ENCODE peak calls at places on chromosomes 16 and 17, in seven cellular contexts. One of them, this sample, is unnamed. For H3K27me3 and H3K4me1, the result is how much of the 10 kb centered on the place peaks cover.

GRCh38 chr17:64343833-64344637 is 46.6 kb downstream of the PECAM1 start:
- DNase-seq in upper lobe of right lung: peak
- DNase-seq in cardiac muscle cell: no peak
- DNase-seq in GM23338: peak
- DNase-seq in neural progenitor cell: peak
- DNase-seq in tibial nerve: peak
- DNase-seq in stomach: peak
- DNase-seq in this sample: peak

GRCh38 chr17:4978720-4979119 is 8.8 kb downstream of the CAMTA2 start:
- DNase-seq in upper lobe of right lung: no peak
- DNase-seq in cardiac muscle cell: no peak
- DNase-seq in GM23338: no peak
- DNase-seq in neural progenitor cell: no peak
- DNase-seq in tibial nerve: no peak
- DNase-seq in stomach: no peak
- DNase-seq in this sample: no peak

GRCh38 chr17:19317359-19318095 is 45.0 kb downstream of the B9D1 start:
- DNase-seq in upper lobe of right lung: peak
- DNase-seq in cardiac muscle cell: peak
- DNase-seq in GM23338: peak
- DNase-seq in neural progenitor cell: peak
- DNase-seq in tibial nerve: peak
- DNase-seq in stomach: peak
- DNase-seq in this sample: peak

GRCh38 chr17:61054430-61054829 is 345.2 kb upstream of the TBX2 start:
- DNase-seq in upper lobe of right lung: no peak
- DNase-seq in cardiac muscle cell: no peak
- DNase-seq in GM23338: no peak
- DNase-seq in neural progenitor cell: no peak
- DNase-seq in tibial nerve: no peak
- DNase-seq in stomach: no peak
- DNase-seq in this sample: no peak

GRCh38 chr17:46984892-46985291 is 5.8 kb upstream of the RPRML start:
- DNase-seq in upper lobe of right lung: no peak
- DNase-seq in cardiac muscle cell: no peak
- DNase-seq in GM23338: no peak
- DNase-seq in neural progenitor cell: no peak
- DNase-seq in tibial nerve: no peak
- DNase-seq in stomach: peak
- DNase-seq in this sample: no peak

GRCh38 chr16:88881090-88881580 is 14.7 kb upstream of the PABPN1L start:
- DNase-seq in upper lobe of right lung: no peak
- DNase-seq in cardiac muscle cell: no peak
- DNase-seq in GM23338: peak
- DNase-seq in neural progenitor cell: no peak
- DNase-seq in tibial nerve: no peak
- DNase-seq in stomach: peak
- DNase-seq in this sample: no peak

GRCh38 chr16:81556715-81557284 is 112.2 kb downstream of the CMIP start:
- DNase-seq in upper lobe of right lung: no peak
- DNase-seq in cardiac muscle cell: no peak
- DNase-seq in GM23338: no peak
- DNase-seq in neural progenitor cell: no peak
- DNase-seq in tibial nerve: no peak
- DNase-seq in stomach: no peak
- DNase-seq in this sample: no peak

GRCh38 chr17:45824475-45824874 is 20.2 kb upstream of the SPPL2C start:
- DNase-seq in upper lobe of right lung: no peak
- DNase-seq in cardiac muscle cell: no peak
- DNase-seq in GM23338: peak
- DNase-seq in neural progenitor cell: no peak
- DNase-seq in tibial nerve: no peak
- DNase-seq in stomach: no peak
- DNase-seq in this sample: no peak

GRCh38 chr17:3385869-3386816 is at the start of gene OR3A2:
- DNase-seq in upper lobe of right lung: no peak
- DNase-seq in cardiac muscle cell: no peak
- DNase-seq in GM23338: peak
- DNase-seq in neural progenitor cell: peak
- DNase-seq in tibial nerve: no peak
- DNase-seq in stomach: no peak
- DNase-seq in this sample: no peak

GRCh38 chr17:47325176-47325575 is 1.4 kb downstream of the EFCAB13 start:
- DNase-seq in upper lobe of right lung: no peak
- DNase-seq in cardiac muscle cell: no peak
- DNase-seq in GM23338: no peak
- DNase-seq in neural progenitor cell: no peak
- DNase-seq in tibial nerve: no peak
- DNase-seq in stomach: no peak
- DNase-seq in this sample: no peak

GRCh38 chr16:5875416-5875815 is 777.8 kb upstream of the EEF2KMT start:
- DNase-seq in upper lobe of right lung: no peak
- DNase-seq in cardiac muscle cell: no peak
- DNase-seq in GM23338: no peak
- DNase-seq in neural progenitor cell: no peak
- DNase-seq in tibial nerve: no peak
- DNase-seq in stomach: no peak
- DNase-seq in this sample: no peak

DNA sequence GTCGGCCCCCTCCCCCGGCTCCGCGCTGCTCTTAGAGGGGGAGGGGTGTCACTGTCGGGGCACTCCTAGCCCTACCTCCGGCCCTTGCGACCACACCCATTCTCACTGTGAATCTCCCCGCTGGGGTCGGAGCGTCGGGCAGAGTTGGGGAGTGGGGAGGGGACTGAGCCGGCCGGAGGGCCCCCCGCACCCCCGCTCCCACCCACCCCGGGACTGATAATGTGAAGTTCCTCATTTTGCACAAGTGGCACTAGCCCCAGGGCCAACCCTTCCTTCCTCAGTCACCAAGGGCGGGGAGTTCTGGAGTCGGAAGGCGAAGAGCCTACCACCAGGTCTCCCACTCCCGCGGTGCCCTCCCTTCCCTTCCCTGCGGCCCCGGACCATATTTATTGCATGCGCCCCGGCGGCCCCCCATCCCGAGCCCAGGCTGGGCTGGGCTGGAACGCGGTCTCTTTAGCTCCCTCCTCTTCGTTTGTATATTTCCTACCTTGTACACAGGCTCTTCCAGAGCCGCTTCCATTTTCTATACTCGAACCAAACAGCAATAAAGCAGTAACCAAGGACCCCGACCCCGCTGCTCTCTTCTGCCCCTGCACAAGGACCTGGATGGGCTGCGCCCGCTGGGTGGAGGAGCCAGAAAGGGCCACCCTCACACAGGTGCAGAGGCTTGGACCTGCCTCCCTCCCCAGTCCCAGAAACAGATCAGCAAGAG is 4.4 kb downstream of the HIC1 start:
- DNase-seq in upper lobe of right lung: no peak
- DNase-seq in cardiac muscle cell: no peak
- DNase-seq in GM23338: peak
- DNase-seq in neural progenitor cell: no peak
- DNase-seq in tibial nerve: no peak
- DNase-seq in stomach: no peak
- DNase-seq in this sample: no peak
- H3K27me3 ChIP-seq in upper lobe of right lung: under half
- H3K27me3 ChIP-seq in cardiac muscle cell: half or more
- H3K27me3 ChIP-seq in GM23338: half or more
- H3K27me3 ChIP-seq in neural progenitor cell: half or more
- H3K27me3 ChIP-seq in tibial nerve: under half
- H3K27me3 ChIP-seq in stomach: under half
- H3K27me3 ChIP-seq in this sample: under half

DNA sequence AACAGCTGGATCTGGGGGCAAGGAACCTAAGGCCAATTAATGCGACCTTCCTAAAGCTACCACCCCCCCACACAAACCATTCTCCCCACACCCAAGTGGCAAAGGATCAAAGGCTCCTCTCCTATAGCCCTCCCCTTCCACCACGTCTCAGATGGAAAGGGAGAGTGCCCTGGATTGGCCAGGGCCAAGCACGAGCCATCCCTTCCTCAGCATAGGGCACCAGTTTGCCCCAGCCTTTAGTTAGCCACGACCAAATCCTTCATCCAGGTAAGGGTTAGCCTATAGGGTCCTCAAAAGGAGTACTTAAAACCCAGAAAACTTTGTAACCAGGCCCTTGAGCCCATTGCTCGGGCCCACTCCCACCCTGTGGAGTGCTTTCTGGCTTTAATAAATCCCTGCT is 62.4 kb downstream of the TNFRSF13B start:
- DNase-seq in upper lobe of right lung: no peak
- DNase-seq in cardiac muscle cell: no peak
- DNase-seq in GM23338: no peak
- DNase-seq in neural progenitor cell: no peak
- DNase-seq in tibial nerve: no peak
- DNase-seq in stomach: peak
- DNase-seq in this sample: no peak
- H3K27ac ChIP-seq in upper lobe of right lung: no peak
- H3K27ac ChIP-seq in cardiac muscle cell: no peak
- H3K27ac ChIP-seq in GM23338: no peak
- H3K27ac ChIP-seq in neural progenitor cell: no peak
- H3K27ac ChIP-seq in tibial nerve: no peak
- H3K27ac ChIP-seq in stomach: no peak
- H3K27ac ChIP-seq in this sample: no peak

GRCh38 chr17:35235289-35235688 is 7.6 kb upstream of the SLFN5 start:
- DNase-seq in upper lobe of right lung: no peak
- DNase-seq in cardiac muscle cell: no peak
- DNase-seq in GM23338: no peak
- DNase-seq in neural progenitor cell: no peak
- DNase-seq in tibial nerve: no peak
- DNase-seq in stomach: no peak
- DNase-seq in this sample: no peak
- H3K4me1 ChIP-seq in upper lobe of right lung: under half
- H3K4me1 ChIP-seq in cardiac muscle cell: under half
- H3K4me1 ChIP-seq in GM23338: under half
- H3K4me1 ChIP-seq in neural progenitor cell: under half
- H3K4me1 ChIP-seq in tibial nerve: under half
- H3K4me1 ChIP-seq in stomach: under half
- H3K4me1 ChIP-seq in this sample: under half

DNA sequence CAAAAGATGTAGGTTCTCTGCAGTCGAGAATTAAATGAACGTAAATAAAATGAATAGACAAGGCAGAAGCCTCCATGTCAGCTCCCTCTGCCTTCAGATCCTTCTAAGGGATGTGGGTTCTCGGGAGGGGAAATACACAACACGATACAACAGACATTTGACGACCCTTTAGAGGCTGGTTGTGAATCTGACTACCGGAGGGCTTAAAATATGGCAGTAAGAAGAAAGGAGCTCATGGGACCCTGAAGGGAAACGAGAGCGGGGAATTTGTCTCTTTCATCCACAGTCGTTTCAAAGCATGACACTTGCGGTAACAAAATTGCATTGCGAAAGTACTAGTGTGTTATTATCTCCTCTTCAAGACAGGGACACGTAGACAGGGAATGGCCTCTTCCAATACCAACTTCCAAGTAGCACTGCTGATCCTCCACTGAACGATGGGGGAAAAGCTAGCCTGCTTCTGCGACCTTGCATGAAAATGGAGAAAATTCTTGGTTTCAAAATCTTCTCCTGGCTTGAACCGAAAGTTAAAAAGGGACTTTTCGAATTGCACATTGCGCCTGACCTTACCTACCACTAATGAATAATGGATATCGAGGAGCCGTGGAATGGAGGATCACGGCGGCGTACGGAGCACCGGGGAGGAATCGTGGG is 1.2 kb upstream of the TNRC6C start:
- DNase-seq in upper lobe of right lung: no peak
- DNase-seq in cardiac muscle cell: peak
- DNase-seq in GM23338: peak
- DNase-seq in neural progenitor cell: peak
- DNase-seq in tibial nerve: peak
- DNase-seq in stomach: no peak
- DNase-seq in this sample: no peak
- H3K27me3 ChIP-seq in upper lobe of right lung: under half
- H3K27me3 ChIP-seq in cardiac muscle cell: under half
- H3K27me3 ChIP-seq in GM23338: under half
- H3K27me3 ChIP-seq in neural progenitor cell: under half
- H3K27me3 ChIP-seq in tibial nerve: under half
- H3K27me3 ChIP-seq in stomach: under half
- H3K27me3 ChIP-seq in this sample: under half

DNA sequence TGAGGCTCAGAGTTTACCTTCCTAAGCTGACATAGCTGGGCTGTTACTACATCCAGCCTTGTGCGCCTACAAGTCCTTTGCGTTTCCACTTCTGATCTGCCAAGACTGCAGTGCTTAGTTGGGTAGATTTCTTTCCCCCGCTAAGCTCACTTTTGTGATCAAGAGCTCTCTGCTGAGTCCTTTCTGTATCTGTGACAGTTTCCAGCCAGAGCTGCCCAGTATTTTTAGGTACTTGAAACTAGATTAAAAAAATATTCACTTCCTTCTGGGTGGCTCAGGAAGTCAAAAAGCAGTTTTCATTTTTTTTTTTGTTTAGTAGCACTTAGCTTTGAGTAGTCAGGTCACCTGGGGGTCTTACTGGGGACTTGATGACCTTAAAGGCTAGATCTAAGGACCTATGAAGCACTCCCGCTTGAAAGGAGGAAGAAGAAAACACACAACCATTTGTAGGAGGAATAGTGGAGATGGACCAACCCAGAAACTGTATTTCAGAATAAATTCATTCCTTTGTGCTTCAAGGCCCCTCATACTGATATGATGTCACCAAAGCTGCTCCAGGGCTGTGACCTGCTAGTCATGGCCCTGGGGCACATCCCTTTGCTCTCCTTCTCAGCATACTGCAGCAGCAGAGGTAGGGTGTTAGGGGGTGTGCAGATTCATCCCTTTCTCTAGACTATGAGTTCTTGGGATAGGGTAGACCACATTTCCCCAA is 75.6 kb upstream of the HNF1B start:
- DNase-seq in upper lobe of right lung: no peak
- DNase-seq in cardiac muscle cell: peak
- DNase-seq in GM23338: no peak
- DNase-seq in neural progenitor cell: no peak
- DNase-seq in tibial nerve: no peak
- DNase-seq in stomach: no peak
- DNase-seq in this sample: no peak
- H3K27ac ChIP-seq in upper lobe of right lung: no peak
- H3K27ac ChIP-seq in cardiac muscle cell: peak
- H3K27ac ChIP-seq in GM23338: no peak
- H3K27ac ChIP-seq in neural progenitor cell: no peak
- H3K27ac ChIP-seq in tibial nerve: no peak
- H3K27ac ChIP-seq in stomach: no peak
- H3K27ac ChIP-seq in this sample: no peak

DNA sequence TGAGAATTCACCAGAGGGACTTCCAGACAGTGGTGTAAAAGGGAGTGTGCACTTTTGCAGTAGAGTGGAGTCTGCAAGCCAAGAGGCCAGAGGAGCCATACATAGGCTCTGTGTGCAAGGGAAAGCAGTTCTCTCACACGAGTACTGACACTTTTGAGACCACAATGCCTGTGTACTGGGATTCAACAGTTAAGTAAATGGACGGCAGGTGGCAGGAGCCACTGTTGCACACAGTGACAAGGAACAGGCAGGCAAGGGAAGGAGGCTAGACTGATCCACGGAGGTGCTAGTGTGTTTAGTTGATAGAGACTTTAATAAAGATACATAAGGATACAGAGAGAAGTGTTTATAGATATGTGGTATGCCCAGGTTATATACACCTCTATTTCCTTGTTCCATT is 67.0 kb downstream of the MPRIP start:
- DNase-seq in upper lobe of right lung: no peak
- DNase-seq in cardiac muscle cell: no peak
- DNase-seq in GM23338: no peak
- DNase-seq in neural progenitor cell: no peak
- DNase-seq in tibial nerve: no peak
- DNase-seq in stomach: peak
- DNase-seq in this sample: no peak
- H3K4me1 ChIP-seq in upper lobe of right lung: half or more
- H3K4me1 ChIP-seq in cardiac muscle cell: under half
- H3K4me1 ChIP-seq in GM23338: under half
- H3K4me1 ChIP-seq in neural progenitor cell: under half
- H3K4me1 ChIP-seq in tibial nerve: half or more
- H3K4me1 ChIP-seq in stomach: half or more
- H3K4me1 ChIP-seq in this sample: under half

GRCh38 chr17:80516533-80516932 is 28.1 kb upstream of the RPTOR start:
- DNase-seq in upper lobe of right lung: no peak
- DNase-seq in cardiac muscle cell: no peak
- DNase-seq in GM23338: no peak
- DNase-seq in neural progenitor cell: no peak
- DNase-seq in tibial nerve: no peak
- DNase-seq in stomach: no peak
- DNase-seq in this sample: no peak
- H3K27me3 ChIP-seq in upper lobe of right lung: under half
- H3K27me3 ChIP-seq in cardiac muscle cell: under half
- H3K27me3 ChIP-seq in GM23338: under half
- H3K27me3 ChIP-seq in neural progenitor cell: under half
- H3K27me3 ChIP-seq in tibial nerve: under half
- H3K27me3 ChIP-seq in stomach: under half
- H3K27me3 ChIP-seq in this sample: under half